ENCODE peak calls at places on chromosomes 1 and 21, in six cellular contexts. R, P, V, C, O and M are unnamed samples.

GRCh38 chr1:17259233-17259873 is 10.5 kb downstream of the PADI3 start:
- DNase-seq in R (peak), P (no peak), V (no peak), C (no peak), O (no peak), M (no peak)

GRCh38 chr1:200795151-200795550 is 56.5 kb downstream of the CAMSAP2 start:
- DNase-seq in R (no peak), P (no peak), V (no peak), C (no peak), O (no peak), M (no peak)

GRCh38 chr1:163472267-163472666 is 150.5 kb downstream of the NUF2 start:
- DNase-seq in R (no peak), P (no peak), V (no peak), C (no peak), O (no peak), M (no peak)

GRCh38 chr1:106526650-106527049 is 529.8 kb upstream of the PRMT6 start:
- DNase-seq in R (no peak), P (no peak), V (no peak), C (no peak), O (no peak), M (no peak)

GRCh38 chr1:109170051-109170775 is 43.5 kb upstream of the SARS1 start:
- DNase-seq in R (no peak), P (no peak), V (no peak), C (no peak), O (no peak), M (no peak)

GRCh38 chr1:221439734-221440436 is 302.0 kb downstream of the DUSP10 start:
- DNase-seq in R (peak), P (no peak), V (no peak), C (no peak), O (no peak), M (no peak)

GRCh38 chr1:172510479-172510878 is 22.5 kb upstream of the SUCO start:
- DNase-seq in R (no peak), P (no peak), V (no peak), C (no peak), O (no peak), M (no peak)

GRCh38 chr1:24622218-24622617 is 20.9 kb upstream of the SRRM1 start:
- DNase-seq in R (no peak), P (no peak), V (no peak), C (no peak), O (no peak), M (no peak)

GRCh38 chr1:219660666-219661463 is 48.0 kb upstream of the ZC3H11B start:
- DNase-seq in R (peak), P (no peak), V (peak), C (peak), O (peak), M (no peak)

GRCh38 chr1:191517826-191518225 is 640.4 kb upstream of the RGS18 start:
- DNase-seq in R (no peak), P (no peak), V (no peak), C (no peak), O (no peak), M (no peak)

GRCh38 chr1:44442791-44443190 is 37.7 kb downstream of the RNF220 start:
- DNase-seq in R (no peak), P (no peak), V (no peak), C (no peak), O (no peak), M (no peak)

GRCh38 chr1:19759740-19760089 is 40.0 kb downstream of the TMCO4 start:
- DNase-seq in R (no peak), P (no peak), V (no peak), C (no peak), O (no peak), M (no peak)

GRCh38 chr1:11787251-11787803 is 18.4 kb downstream of the MTHFR start:
- DNase-seq in R (peak), P (no peak), V (no peak), C (peak), O (no peak), M (no peak)

GRCh38 chr1:208184993-208185703 is 59.0 kb downstream of the PLXNA2 start:
- DNase-seq in R (no peak), P (no peak), V (no peak), C (no peak), O (no peak), M (no peak)

GRCh38 chr1:176799327-176799726 is 336.4 kb downstream of the PAPPA2 start:
- DNase-seq in R (no peak), P (no peak), V (no peak), C (no peak), O (no peak), M (no peak)

GRCh38 chr1:7520496-7520895 is 250.6 kb upstream of the VAMP3 start:
- DNase-seq in R (no peak), P (no peak), V (no peak), C (no peak), O (no peak), M (no peak)

GRCh38 chr1:44808938-44809917 is 905 bp downstream of the BTBD19 start:
- DNase-seq in R (peak), P (peak), V (peak), C (peak), O (peak), M (peak)

GRCh38 chr1:18110598-18110939 is 3.0 kb downstream of the IGSF21 start:
- DNase-seq in R (no peak), P (no peak), V (no peak), C (no peak), O (no peak), M (no peak)

GRCh38 chr1:53614231-53615021 is 124.5 kb downstream of the GLIS1 start:
- DNase-seq in R (no peak), P (no peak), V (no peak), C (no peak), O (peak), M (no peak)

GRCh38 chr21:38712076-38712475 is 93.7 kb upstream of the ETS2 start:
- DNase-seq in R (peak), P (no peak), V (no peak), C (no peak), O (peak), M (no peak)

GRCh38 chr1:154943649-154944421 is 7.3 kb upstream of the PMVK start:
- DNase-seq in R (peak), P (no peak), V (no peak), C (no peak), O (peak), M (no peak)

GRCh38 chr1:35569956-35570355 is 3.2 kb upstream of the TFAP2E start:
- DNase-seq in R (no peak), P (no peak), V (no peak), C (no peak), O (no peak), M (no peak)

GRCh38 chr21:45104560-45104959 is 30.2 kb downstream of the ADARB1 start:
- DNase-seq in R (no peak), P (no peak), V (no peak), C (no peak), O (no peak), M (no peak)

GRCh38 chr1:164794310-164794709 is 235.3 kb downstream of the PBX1 start:
- DNase-seq in R (no peak), P (no peak), V (no peak), C (no peak), O (no peak), M (no peak)

GRCh38 chr1:44112486-44112885 is 6.1 kb upstream of the KLF17 start:
- DNase-seq in R (no peak), P (no peak), V (no peak), C (no peak), O (no peak), M (no peak)

GRCh38 chr21:27570306-27570868 is 603.5 kb upstream of the ADAMTS5 start:
- DNase-seq in R (no peak), P (no peak), V (no peak), C (peak), O (no peak), M (no peak)

GRCh38 chr1:94668528-94668927 is 127.0 kb upstream of the F3 start:
- DNase-seq in R (no peak), P (no peak), V (no peak), C (no peak), O (no peak), M (no peak)

GRCh38 chr1:244341455-244342450 is 110.0 kb downstream of the ADSS2 start:
- DNase-seq in R (peak), P (no peak), V (no peak), C (no peak), O (peak), M (no peak)

GRCh38 chr1:53511933-53512806 is 53.0 kb downstream of the DMRTB1 start:
- DNase-seq in R (no peak), P (no peak), V (no peak), C (peak), O (no peak), M (no peak)

GRCh38 chr1:116847688-116848531 is 61.8 kb upstream of the PTGFRN start:
- DNase-seq in R (no peak), P (no peak), V (no peak), C (peak), O (no peak), M (no peak)

GRCh38 chr21:41877901-41878830 is 978 bp downstream of the PRDM15 start:
- DNase-seq in R (no peak), P (no peak), V (no peak), C (no peak), O (no peak), M (no peak)

GRCh38 chr1:29975036-29975694 is 738.8 kb downstream of the PTPRU start:
- DNase-seq in R (peak), P (no peak), V (no peak), C (no peak), O (peak), M (no peak)

GRCh38 chr1:186875874-186876273 is 47.1 kb downstream of the PLA2G4A start:
- DNase-seq in R (no peak), P (no peak), V (no peak), C (no peak), O (no peak), M (no peak)

GRCh38 chr1:53726009-53726600 is 12.9 kb downstream of the GLIS1 start:
- DNase-seq in R (no peak), P (no peak), V (no peak), C (no peak), O (no peak), M (no peak)

GRCh38 chr1:97796716-97797115 is 124.1 kb downstream of the DPYD start:
- DNase-seq in R (no peak), P (no peak), V (no peak), C (no peak), O (no peak), M (no peak)

GRCh38 chr1:89736937-89737733 is 83.7 kb upstream of the LRRC8D start:
- DNase-seq in R (no peak), P (no peak), V (no peak), C (no peak), O (no peak), M (no peak)

GRCh38 chr1:220521755-220522154 is 6.2 kb upstream of the MARK1 start:
- DNase-seq in R (no peak), P (no peak), V (no peak), C (no peak), O (no peak), M (no peak)